ENCODE peak calls at places on chromosomes 3 and 15, in ten cellular contexts. R is dorsolateral prefrontal cortex; T is T-helper 2 cell; F is GM04504; W is H9; K is lung; U is activated naive CD4-positive, alpha-beta T cell treated with anti-CD3 and anti-CD28 coated beads, Interleukin-2, amount 50 U/mL, for 16 hours; S is adipocyte; Z is endothelial cell; Q is astrocyte of the spinal cord. C is an unnamed sample.

GRCh38 chr15:62119224-62119925 is 45.7 kb downstream of the C2CD4B start:
- DNase-seq in R (no peak), T (no peak), F (peak), W (no peak), K (no peak), U (peak), S (peak), Z (no peak), Q (peak), C (no peak)

GRCh38 chr15:94230886-94231727 is at the start of gene MCTP2:
- DNase-seq in R (no peak), T (peak), F (no peak), W (peak), K (peak), U (peak), S (peak), Z (peak), Q (peak), C (no peak)

GRCh38 chr3:17640466-17640865 is 102.0 kb downstream of the TBC1D5 start:
- DNase-seq in R (no peak), T (no peak), F (no peak), W (no peak), K (no peak), U (no peak), S (peak), Z (no peak), Q (peak), C (no peak)

GRCh38 chr15:49421991-49422390 is 1.1 kb upstream of the FGF7 start:
- DNase-seq in R (no peak), T (no peak), F (peak), W (peak), K (no peak), U (no peak), S (peak), Z (peak), Q (peak), C (no peak)

GRCh38 chr3:10395671-10396070 is 74.8 kb upstream of the SEC13 start:
- DNase-seq in R (no peak), T (no peak), F (no peak), W (no peak), K (no peak), U (no peak), S (no peak), Z (no peak), Q (no peak), C (no peak)

GRCh38 chr15:75056036-75056435 is 32.6 kb downstream of the PPCDC start:
- DNase-seq in R (no peak), T (no peak), F (no peak), W (no peak), K (no peak), U (no peak), S (no peak), Z (no peak), Q (no peak), C (no peak)

GRCh38 chr3:30730967-30731366 is 124.6 kb downstream of the TGFBR2 start:
- DNase-seq in R (no peak), T (no peak), F (no peak), W (no peak), K (no peak), U (no peak), S (no peak), Z (no peak), Q (no peak), C (no peak)

GRCh38 chr3:193174137-193174536 is 66.9 kb upstream of the PLAAT1 start:
- DNase-seq in R (no peak), T (no peak), F (no peak), W (no peak), K (no peak), U (no peak), S (no peak), Z (no peak), Q (no peak), C (no peak)

GRCh38 chr3:114899186-114899931 is 247.7 kb downstream of the ZBTB20 start:
- DNase-seq in R (no peak), T (no peak), F (no peak), W (no peak), K (peak), U (no peak), S (no peak), Z (no peak), Q (peak), C (peak)

GRCh38 chr3:18562364-18563154 is 137.4 kb upstream of the SATB1 start:
- DNase-seq in R (no peak), T (no peak), F (no peak), W (no peak), K (no peak), U (no peak), S (no peak), Z (no peak), Q (no peak), C (no peak)

GRCh38 chr15:80404057-80404718 is at the start of gene ARNT2:
- DNase-seq in R (peak), T (no peak), F (no peak), W (peak), K (no peak), U (no peak), S (peak), Z (peak), Q (peak), C (no peak)

GRCh38 chr3:40477671-40478070 is 749 bp downstream of the ZNF619 start:
- DNase-seq in R (no peak), T (no peak), F (no peak), W (no peak), K (no peak), U (no peak), S (peak), Z (no peak), Q (no peak), C (no peak)

GRCh38 chr3:4416961-4417360 is 50.1 kb downstream of the SUMF1 start:
- DNase-seq in R (no peak), T (no peak), F (peak), W (no peak), K (no peak), U (no peak), S (no peak), Z (no peak), Q (peak), C (no peak)

GRCh38 chr3:32093204-32093603 is 13.2 kb upstream of the GPD1L start:
- DNase-seq in R (no peak), T (no peak), F (no peak), W (no peak), K (no peak), U (no peak), S (no peak), Z (no peak), Q (no peak), C (no peak)

GRCh38 chr3:124619887-124620599 is 110.2 kb upstream of the UMPS start:
- DNase-seq in R (no peak), T (no peak), F (no peak), W (no peak), K (no peak), U (no peak), S (no peak), Z (no peak), Q (no peak), C (no peak)

GRCh38 chr3:195549931-195550519 is 6.9 kb upstream of the PPP1R2 start:
- DNase-seq in R (no peak), T (peak), F (no peak), W (no peak), K (no peak), U (peak), S (no peak), Z (no peak), Q (no peak), C (no peak)

GRCh38 chr15:25240461-25241021 is 198.3 kb downstream of the UBE3A start:
- DNase-seq in R (peak), T (peak), F (no peak), W (no peak), K (no peak), U (peak), S (no peak), Z (no peak), Q (no peak), C (no peak)

GRCh38 chr15:74203914-74204431 is 1.4 kb upstream of the STRA6 start:
- DNase-seq in R (no peak), T (no peak), F (no peak), W (peak), K (no peak), U (no peak), S (peak), Z (no peak), Q (peak), C (no peak)

GRCh38 chr15:91891101-91891500 is 37.6 kb downstream of the SLCO3A1 start:
- DNase-seq in R (no peak), T (no peak), F (no peak), W (no peak), K (no peak), U (no peak), S (no peak), Z (no peak), Q (no peak), C (no peak)

GRCh38 chr3:189490749-189491148 is 140.4 kb upstream of the TP63 start:
- DNase-seq in R (no peak), T (no peak), F (no peak), W (no peak), K (no peak), U (no peak), S (no peak), Z (no peak), Q (no peak), C (no peak)

GRCh38 chr15:71348597-71348996 is 233.3 kb downstream of the THSD4 start:
- DNase-seq in R (no peak), T (no peak), F (no peak), W (no peak), K (no peak), U (no peak), S (no peak), Z (no peak), Q (no peak), C (no peak)

GRCh38 chr3:161969867-161970266 is 473.3 kb downstream of the OTOL1 start:
- DNase-seq in R (no peak), T (no peak), F (no peak), W (no peak), K (no peak), U (no peak), S (peak), Z (no peak), Q (no peak), C (no peak)

GRCh38 chr3:76403556-76403955 is 618.2 kb upstream of the ZNF717 start:
- DNase-seq in R (no peak), T (no peak), F (no peak), W (no peak), K (no peak), U (no peak), S (peak), Z (no peak), Q (peak), C (peak)

GRCh38 chr15:41115652-41116115 is 396 bp downstream of the INO80 start:
- DNase-seq in R (peak), T (peak), F (peak), W (no peak), K (peak), U (peak), S (peak), Z (peak), Q (no peak), C (no peak)

GRCh38 chr15:48112242-48112641 is 8.5 kb upstream of the SLC24A5 start:
- DNase-seq in R (no peak), T (no peak), F (no peak), W (peak), K (no peak), U (no peak), S (no peak), Z (peak), Q (peak), C (no peak)

GRCh38 chr15:30043211-30043655 is 39.5 kb upstream of the GOLGA8J start:
- DNase-seq in R (no peak), T (no peak), F (no peak), W (no peak), K (no peak), U (no peak), S (peak), Z (no peak), Q (peak), C (no peak)

GRCh38 chr3:133799794-133800585 is 5.6 kb upstream of the SRPRB start:
- DNase-seq in R (no peak), T (no peak), F (no peak), W (no peak), K (no peak), U (no peak), S (peak), Z (no peak), Q (no peak), C (no peak)

GRCh38 chr15:38069506-38069905 is 135.1 kb downstream of the TMCO5A start:
- DNase-seq in R (no peak), T (no peak), F (peak), W (no peak), K (peak), U (no peak), S (peak), Z (no peak), Q (peak), C (no peak)

GRCh38 chr3:64464955-64465354 is 222.8 kb downstream of the ADAMTS9 start:
- DNase-seq in R (no peak), T (no peak), F (no peak), W (no peak), K (no peak), U (no peak), S (no peak), Z (no peak), Q (no peak), C (no peak)

GRCh38 chr15:47711654-47712053 is 5.7 kb upstream of the SEMA6D start:
- DNase-seq in R (no peak), T (no peak), F (no peak), W (no peak), K (no peak), U (no peak), S (peak), Z (no peak), Q (no peak), C (no peak)